ENCODE peak calls at places on chromosomes 13 and 19, in nine cellular contexts. I is heart right ventricle, E is HepG2, S is HL-60, P is breast epithelium, J is astrocyte of the spinal cord, B is upper lobe of left lung, M is A549, T is tibial artery. W is an unnamed sample.

GRCh38 chr19:3608750-3609322 is 2.2 kb upstream of the TBXA2R start:
- DNase-seq in S (no peak), M (no peak), J (peak), P (no peak), T (peak), B (peak), E (no peak), I (peak), W (no peak)

GRCh38 chr13:76715043-76715442 is 171.2 kb downstream of the KCTD12 start:
- DNase-seq in I (no peak), T (no peak), P (no peak), M (no peak), S (no peak), B (no peak), J (no peak), E (no peak), W (no peak)

GRCh38 chr13:21218351-21219043 is 42.0 kb downstream of the MRPL57 start:
- DNase-seq in B (no peak), S (peak), P (no peak), E (no peak), J (no peak), T (no peak), I (no peak), M (no peak), W (no peak)

GRCh38 chr19:14476663-14477401 is 1.7 kb upstream of the PTGER1 start:
- DNase-seq in J (peak), S (peak), M (peak), E (no peak), I (no peak), P (no peak), T (no peak), B (no peak), W (peak)

GRCh38 chr19:932647-933552 is 7.1 kb downstream of the ARID3A start:
- DNase-seq in I (peak), E (no peak), P (peak), S (no peak), T (no peak), J (peak), B (peak), M (peak), W (peak)

GRCh38 chr19:6233827-6234511 is 45.8 kb downstream of the MLLT1 start:
- DNase-seq in E (no peak), M (no peak), I (peak), T (no peak), P (no peak), J (no peak), S (peak), B (peak), W (no peak)

GRCh38 chr19:12733369-12733896 is 1.1 kb downstream of the TRIR start:
- DNase-seq in E (peak), I (no peak), P (no peak), M (peak), B (no peak), J (no peak), S (no peak), T (no peak), W (peak)

GRCh38 chr13:30033681-30034447 is 183.4 kb upstream of the UBL3 start:
- DNase-seq in T (no peak), J (peak), E (no peak), I (no peak), P (no peak), M (peak), S (no peak), B (no peak), W (peak)

DNA sequence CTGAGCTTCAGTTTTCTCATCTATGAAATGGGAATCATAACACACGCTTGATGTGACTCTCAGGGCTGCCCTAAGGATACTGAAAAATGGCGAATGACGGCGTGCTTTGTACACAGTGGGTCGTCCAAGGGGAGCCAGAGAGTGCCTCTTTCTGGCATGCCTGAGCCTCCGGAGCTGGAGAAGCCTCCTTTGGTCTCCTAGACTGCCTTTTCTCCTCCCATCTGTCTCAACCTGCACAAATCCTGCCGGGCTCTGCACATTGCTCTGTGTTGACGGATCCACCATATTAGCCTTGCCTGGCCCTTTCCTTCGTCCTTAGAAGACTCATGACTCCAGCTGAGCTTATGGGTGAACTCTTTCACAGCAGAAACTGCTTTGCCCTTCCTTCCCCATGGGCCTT is 220.9 kb downstream of the TSHZ3 start:
- DNase-seq in B (no peak), I (no peak), E (no peak), J (no peak), S (no peak), T (no peak), P (no peak), M (no peak), W (no peak)
- TF ChIP-seq CTCF in B (no peak), I (no peak), E (no peak), J (no peak), S (no peak), T (no peak), P (no peak), M (no peak), W (no peak)

DNA sequence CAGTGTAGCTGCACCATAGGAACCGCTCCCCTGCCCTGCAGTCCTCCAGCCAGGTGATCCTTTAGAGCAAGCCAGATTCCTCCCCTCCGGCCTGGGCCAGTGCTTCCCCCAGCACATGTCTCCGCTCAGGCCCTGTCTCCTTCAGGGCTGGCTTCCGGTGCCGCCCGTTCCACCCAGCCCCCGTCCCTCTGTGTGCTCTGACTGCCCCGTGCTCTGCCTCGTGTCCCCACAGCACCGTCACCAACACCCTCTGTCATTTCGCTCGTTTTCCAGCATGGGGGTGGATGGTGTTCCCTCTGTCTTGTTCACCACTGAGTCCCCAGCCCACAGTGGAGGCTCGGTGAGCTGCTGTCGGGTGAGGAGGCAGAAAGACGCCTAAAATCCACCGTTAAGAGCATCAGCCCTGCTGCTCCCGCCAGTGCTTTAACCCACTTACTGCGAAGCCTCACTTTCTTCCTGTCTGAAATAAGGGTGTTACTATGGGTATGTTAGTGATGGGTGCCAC is 54.5 kb downstream of the TSSK6 start:
- DNase-seq in P (no peak), S (no peak), J (no peak), I (peak), T (peak), E (no peak), B (peak), M (no peak), W (no peak)
- H3K4me3 ChIP-seq in P (no peak), S (no peak), J (no peak), I (peak), T (no peak), E (no peak), B (peak), M (no peak), W (no peak)

GRCh38 chr13:91111476-91112190 is 235.9 kb upstream of the MIR17HG start:
- DNase-seq in B (no peak), M (no peak), I (no peak), E (no peak), P (no peak), S (no peak), J (no peak), T (no peak), W (no peak)

GRCh38 chr13:91105270-91105669 is 242.2 kb upstream of the MIR17HG start:
- DNase-seq in M (no peak), P (no peak), S (no peak), B (no peak), E (no peak), J (no peak), T (no peak), I (no peak), W (no peak)

GRCh38 chr13:91112191-91112579 is 235.3 kb upstream of the MIR17HG start:
- DNase-seq in P (no peak), S (no peak), E (no peak), I (no peak), T (no peak), J (no peak), B (no peak), M (no peak), W (no peak)

GRCh38 chr13:91106565-91106964 is 240.9 kb upstream of the MIR17HG start:
- DNase-seq in I (no peak), E (no peak), P (no peak), T (no peak), M (no peak), J (no peak), B (no peak), S (no peak), W (no peak)

DNA sequence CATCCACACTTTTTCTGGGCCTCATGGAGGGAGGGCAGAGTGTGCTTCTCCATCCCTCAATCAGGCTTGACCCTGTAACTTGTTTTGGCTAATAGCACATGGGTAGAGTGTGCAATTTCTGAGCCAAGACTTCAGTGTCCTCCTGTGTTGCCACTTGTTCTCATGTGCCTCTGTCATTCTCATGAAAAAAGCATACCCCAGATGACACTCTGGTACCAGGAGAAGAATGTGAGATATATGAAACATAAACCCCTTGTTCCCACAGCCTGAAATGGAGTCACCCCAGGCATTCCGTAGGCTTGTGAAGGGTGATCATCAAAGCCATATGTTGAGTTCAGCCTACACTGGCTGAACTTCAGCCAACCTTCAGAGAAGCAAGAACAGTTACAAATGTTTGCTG is 239.2 kb upstream of the MIR17HG start:
- DNase-seq in I (no peak), M (no peak), J (no peak), E (no peak), B (no peak), P (no peak), T (no peak), S (no peak), W (no peak)
- TF ChIP-seq CTCF in I (no peak), M (no peak), J (no peak), E (no peak), B (no peak), P (no peak), T (no peak), S (no peak), W (no peak)

DNA sequence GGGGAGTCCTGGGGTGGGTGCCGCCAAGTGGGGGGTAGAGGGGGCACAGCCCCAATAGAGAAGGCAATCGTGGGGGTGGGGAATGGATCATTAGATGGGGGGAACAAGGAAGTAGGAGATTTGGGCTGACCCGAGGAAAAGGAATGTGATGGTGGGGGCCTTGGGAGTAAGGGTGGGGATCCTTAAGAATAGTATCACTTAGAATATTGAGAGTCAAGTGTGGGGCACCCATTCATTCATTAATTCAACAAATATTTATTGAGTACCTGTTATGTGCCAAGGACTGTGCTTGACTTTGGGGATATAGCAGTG is 641 bp downstream of the PPP5C start:
- DNase-seq in B (no peak), I (no peak), M (no peak), E (no peak), S (no peak), P (no peak), J (no peak), T (no peak), W (no peak)
- H3K4me3 ChIP-seq in B (peak), I (peak), M (peak), E (peak), S (peak), P (peak), J (peak), T (peak), W (peak)

GRCh38 chr19:47362321-47362720 is 13.2 kb downstream of the DHX34 start:
- DNase-seq in S (no peak), T (no peak), B (peak), I (no peak), E (no peak), M (no peak), J (no peak), P (no peak), W (no peak)

GRCh38 chr19:47356900-47357299 is 7.8 kb downstream of the DHX34 start:
- DNase-seq in E (no peak), T (no peak), S (no peak), J (no peak), B (no peak), I (no peak), M (no peak), P (no peak), W (no peak)

GRCh38 chr19:47353307-47353712 is 4.2 kb downstream of the DHX34 start:
- DNase-seq in M (no peak), T (no peak), J (no peak), S (no peak), I (peak), P (no peak), B (peak), E (peak), W (no peak)

GRCh38 chr19:47363758-47364529 is 14.8 kb downstream of the DHX34 start:
- DNase-seq in B (no peak), I (no peak), E (no peak), T (no peak), S (no peak), J (peak), M (peak), P (no peak), W (peak)

GRCh38 chr19:47357788-47358680 is 8.9 kb downstream of the DHX34 start:
- DNase-seq in B (peak), S (no peak), M (peak), E (peak), P (no peak), T (no peak), J (no peak), I (no peak), W (peak)
- TF ChIP-seq CTCF in B (no peak), S (no peak), M (peak), E (peak), P (no peak), T (no peak), J (peak), I (no peak), W (peak)

GRCh38 chr19:16370671-16371391 is 46.2 kb downstream of the KLF2 start:
- DNase-seq in P (no peak), I (no peak), M (no peak), S (no peak), B (no peak), T (no peak), E (no peak), J (no peak), W (no peak)
- H3K4me3 ChIP-seq in P (no peak), I (no peak), M (no peak), S (no peak), B (no peak), T (no peak), E (no peak), J (no peak), W (no peak)

GRCh38 chr19:45352062-45352461 is 11.5 kb downstream of the KLC3 start:
- DNase-seq in S (no peak), B (no peak), T (no peak), I (no peak), E (no peak), P (no peak), J (no peak), M (no peak), W (no peak)
- TF ChIP-seq CTCF in S (no peak), B (no peak), T (no peak), I (no peak), E (no peak), P (no peak), J (no peak), M (no peak), W (no peak)

W was measured in epithelial cell of esophagus.